ENCODE peak calls at places on chromosomes 2 and 18, in five cellular contexts. L is esophagus squamous epithelium, T is neuronal stem cell, U is endodermal cell, H is SK-N-MC. D is an unnamed sample.

GRCh38 chr2:12556762-12557161 is 160.0 kb upstream of the TRIB2 start:
- DNase-seq in T (no peak), H (no peak), U (no peak), L (no peak), D (no peak)

GRCh38 chr18:2448565-2449151 is 122.6 kb downstream of the METTL4 start:
- DNase-seq in L (no peak), U (no peak), H (peak; percentile 78), T (no peak), D (no peak)

GRCh38 chr2:157836531-157836930 is 39.6 kb downstream of the ACVR1 start:
- DNase-seq in T (no peak), H (no peak), U (no peak), L (no peak), D (no peak)

GRCh38 chr2:149028377-149028776 is 10.1 kb upstream of the LYPD6B start:
- DNase-seq in T (no peak), H (no peak), L (no peak), U (peak; percentile 42), D (no peak)

GRCh38 chr18:58216071-58216471 is 172.0 kb downstream of the NEDD4L start:
- DNase-seq in U (peak; percentile 78), H (no peak), L (no peak), T (no peak), D (no peak)

GRCh38 chr18:79217979-79218604 is 148.9 kb downstream of the ATP9B start:
- DNase-seq in L (no peak), T (no peak), H (no peak), U (no peak), D (no peak)

GRCh38 chr18:21979759-21980158 is 189.6 kb upstream of the GATA6 start:
- DNase-seq in H (no peak), T (no peak), L (no peak), U (no peak), D (no peak)

GRCh38 chr2:22261165-22261564 is 1123.8 kb upstream of the KLHL29 start:
- DNase-seq in L (no peak), T (no peak), U (no peak), H (no peak), D (no peak)

GRCh38 chr2:176242211-176242610 is 27.0 kb upstream of the MTX2 start:
- DNase-seq in T (no peak), U (no peak), L (no peak), H (no peak), D (no peak)

GRCh38 chr2:166138144-166138543 is 10.3 kb upstream of the SCN1A start:
- DNase-seq in U (no peak), L (no peak), T (no peak), H (no peak), D (no peak)

GRCh38 chr2:219476605-219477578 is 21.8 kb upstream of the GMPPA start:
- DNase-seq in L (no peak), U (peak; percentile 96), T (peak; percentile 75), H (no peak), D (no peak)

GRCh38 chr2:85976106-85976920 is 87.5 kb upstream of the ST3GAL5 start:
- DNase-seq in T (no peak), H (no peak), U (peak; percentile 31), L (no peak), D (no peak)

GRCh38 chr18:51765712-51766360 is 568.4 kb upstream of the MEX3C start:
- DNase-seq in L (no peak), T (no peak), U (no peak), H (no peak), D (no peak)

GRCh38 chr2:88024509-88024908 is 8.2 kb upstream of the RNU2-63P start:
- DNase-seq in U (peak; percentile 92), L (no peak), T (no peak), H (no peak), D (no peak)

GRCh38 chr2:238864207-238865014 is 16.5 kb downstream of the TWIST2 start:
- DNase-seq in T (peak; percentile 69), L (peak; percentile 13), H (no peak), U (peak; percentile 94), D (peak; percentile 95)

GRCh38 chr2:160292225-160292624 is 92.2 kb upstream of the ITGB6 start:
- DNase-seq in H (no peak), U (no peak), T (no peak), L (no peak), D (no peak)

GRCh38 chr2:229714080-229714735 is at the start of gene DNER:
- DNase-seq in U (peak; percentile 89), T (peak; percentile 52), L (no peak), H (no peak), D (no peak)

GRCh38 chr2:231278868-231279267 is 80.4 kb downstream of the ARMC9 start:
- DNase-seq in H (no peak), T (no peak), L (no peak), U (no peak), D (no peak)

GRCh38 chr2:231362785-231363184 is 32.7 kb upstream of the B3GNT7 start:
- DNase-seq in H (no peak), T (no peak), L (no peak), U (peak; percentile 57), D (no peak)

GRCh38 chr18:76822510-76823165 is at the start of gene ZNF236:
- DNase-seq in H (no peak), T (peak; percentile 77), L (no peak), U (peak; percentile 82), D (peak; percentile 91)

GRCh38 chr2:234987754-234988153 is 35.9 kb downstream of the SH3BP4 start:
- DNase-seq in T (no peak), L (no peak), H (no peak), U (no peak), D (no peak)

GRCh38 chr18:61400016-61400630 is 66.9 kb downstream of the CDH20 start:
- DNase-seq in T (peak; percentile 11), L (no peak), U (no peak), H (no peak), D (no peak)

GRCh38 chr2:26086155-26086634 is 52.3 kb downstream of the RAB10 start:
- DNase-seq in U (no peak), T (no peak), L (no peak), H (no peak), D (no peak)

GRCh38 chr2:171923206-171923605 is 945 bp downstream of the HAT1 start:
- DNase-seq in T (no peak), L (no peak), U (no peak), H (no peak), D (peak; percentile 63)

GRCh38 chr2:19614066-19614465 is 255.6 kb upstream of the OSR1 start:
- DNase-seq in H (no peak), L (no peak), T (no peak), U (no peak), D (no peak)

DNA sequence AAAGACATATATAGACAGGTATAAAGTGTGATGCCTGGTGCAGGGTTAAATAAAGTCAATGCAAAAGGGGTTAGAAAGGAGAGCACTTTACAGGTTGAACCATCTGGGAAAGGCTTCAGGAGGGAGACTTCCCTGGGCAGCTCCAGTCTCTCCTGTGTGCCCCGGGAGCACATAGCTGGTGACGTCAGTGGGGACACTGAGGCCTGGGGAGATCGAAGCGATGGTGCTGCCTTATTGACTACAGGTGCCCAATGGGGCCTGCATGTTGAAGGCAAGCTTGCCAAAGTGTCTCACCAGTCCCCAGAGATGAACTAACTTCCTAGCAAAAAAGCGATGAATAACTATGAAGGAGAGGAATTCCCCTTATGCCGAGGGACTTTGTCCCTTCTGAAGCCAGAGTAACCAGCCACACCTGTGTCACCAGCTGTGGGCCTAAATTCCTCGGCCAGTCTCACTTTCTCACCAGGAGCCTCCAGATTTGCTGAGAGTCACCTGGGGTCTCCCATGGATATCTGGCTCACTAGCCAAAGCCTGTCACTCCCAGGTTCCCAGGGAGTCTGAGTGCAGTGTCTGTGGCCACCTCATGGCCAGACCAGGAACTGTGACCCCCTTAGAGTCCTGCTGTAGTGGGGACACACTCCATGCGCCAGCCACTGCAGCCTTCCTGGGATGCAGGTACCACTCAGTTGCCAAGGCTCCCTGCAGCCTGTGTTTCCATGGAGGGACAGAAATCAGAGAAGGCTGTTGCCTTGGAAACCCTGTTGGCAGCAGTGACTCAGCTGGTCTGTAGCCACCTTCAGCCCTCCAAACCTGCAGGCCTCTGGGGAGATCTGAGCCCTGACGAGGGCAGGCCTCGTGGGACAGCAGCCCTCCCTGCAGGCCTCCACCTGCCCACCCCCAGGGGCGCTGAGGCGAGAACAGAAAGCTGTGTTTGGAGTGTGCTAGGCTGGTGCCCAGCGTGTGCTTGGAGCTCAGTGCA is 128.7 kb downstream of the CTIF start:
- DNase-seq in L (no peak), T (no peak), H (no peak), U (peak; percentile 85), D (no peak)
- H3K36me3 ChIP-seq in L (peaks cover 55% of the 10 kb centered on the region), T (no peaks in the 10 kb centered on the region), H (peaks cover 24% of the 10 kb centered on the region), U (peaks cover 49% of the 10 kb centered on the region), D (no peaks in the 10 kb centered on the region)

DNA sequence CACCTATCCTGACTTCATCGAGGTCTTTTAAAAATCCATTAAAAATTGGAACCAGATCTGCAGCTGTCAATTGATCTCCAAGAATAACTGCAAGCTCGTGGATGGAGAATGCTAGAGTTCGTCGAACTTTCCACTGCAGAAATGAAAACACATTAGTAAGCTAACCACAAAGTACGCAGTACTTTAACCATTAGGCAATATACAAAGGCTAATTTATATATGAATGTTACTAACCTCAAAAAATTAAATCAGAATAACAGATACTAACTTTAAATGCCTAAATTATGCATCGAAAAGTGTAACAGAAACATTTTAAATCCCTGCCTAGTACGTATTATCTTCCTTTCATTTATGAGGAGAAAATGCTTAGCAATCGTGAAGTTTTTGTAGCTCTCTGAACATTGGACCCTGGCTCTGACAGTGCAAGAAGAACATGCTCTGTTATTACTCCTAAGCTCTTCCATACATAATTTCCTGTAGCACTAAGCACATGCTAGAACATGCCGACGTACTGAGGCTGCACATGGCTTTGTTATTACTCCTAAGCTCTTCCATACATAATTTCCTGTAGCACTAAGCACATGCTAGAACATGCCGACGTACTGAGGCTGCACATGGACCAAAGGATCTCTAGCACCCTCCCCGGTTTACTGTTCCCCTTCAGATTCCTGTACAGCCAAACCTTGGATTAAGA is 57.0 kb downstream of the PPP4R1 start:
- DNase-seq in H (no peak), L (no peak), T (no peak), U (no peak), D (no peak)
- H3K36me3 ChIP-seq in H (peaks cover 76% of the 10 kb centered on the region), L (peaks cover 100% of the 10 kb centered on the region), T (peaks cover 98% of the 10 kb centered on the region), U (peaks cover 92% of the 10 kb centered on the region), D (peaks cover 4% of the 10 kb centered on the region)

DNA sequence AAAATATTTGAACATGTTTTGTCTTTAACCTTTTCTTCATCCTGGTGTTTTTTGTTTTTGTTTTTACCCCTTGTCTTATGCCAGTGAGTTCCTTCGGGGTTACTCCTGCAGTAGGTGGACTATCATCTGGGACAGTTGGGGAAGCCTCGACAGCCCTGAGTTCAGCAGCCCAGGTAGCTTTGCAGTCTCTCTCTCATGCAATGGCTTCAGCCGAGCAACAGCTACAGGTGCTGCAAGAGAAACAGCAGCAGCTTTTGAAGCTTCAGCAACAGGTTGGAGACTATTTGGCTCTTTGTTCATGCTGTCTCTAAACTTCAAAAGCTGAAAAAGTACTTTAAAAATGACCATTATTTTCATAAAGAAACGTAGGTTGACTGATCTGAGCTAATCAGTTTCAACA is 106.3 kb downstream of the BIRC6 start:
- DNase-seq in L (no peak), U (no peak), T (no peak), H (no peak), D (no peak)
- H3K36me3 ChIP-seq in L (peaks cover 70% of the 10 kb centered on the region), U (peaks cover 59% of the 10 kb centered on the region), T (peaks cover 63% of the 10 kb centered on the region), H (peaks cover 58% of the 10 kb centered on the region), D (peaks cover 6% of the 10 kb centered on the region)

GRCh38 chr2:69939722-69940121 is 21.7 kb downstream of the ASPRV1 start:
- DNase-seq in U (no peak), T (no peak), L (no peak), H (no peak), D (no peak)

GRCh38 chr2:69934614-69934908 is 19.7 kb downstream of the MXD1 start:
- DNase-seq in H (no peak), U (no peak), L (no peak), T (no peak), D (no peak)

GRCh38 chr2:69935011-69935410 is 20.1 kb downstream of the MXD1 start:
- DNase-seq in T (no peak), H (no peak), L (no peak), U (no peak), D (no peak)

GRCh38 chr2:69937968-69938367 is 23.1 kb downstream of the MXD1 start:
- DNase-seq in L (no peak), T (no peak), H (no peak), U (no peak), D (no peak)

GRCh38 chr2:69936913-69937312 is 22.0 kb downstream of the MXD1 start:
- DNase-seq in H (no peak), T (no peak), L (no peak), U (no peak), D (no peak)
- H3K36me3 ChIP-seq in H (no peaks in the 10 kb centered on the region), T (peaks cover 42% of the 10 kb centered on the region), L (peaks cover 79% of the 10 kb centered on the region), U (peaks cover 5% of the 10 kb centered on the region), D (no peaks in the 10 kb centered on the region)

D was measured in aorta.